ENCODE peak calls at places on chromosomes 2 and 18, in nine cellular contexts. Y is NCI-H2081; A is NCI-H82; U is AG09309; V is Daoy; S is upper lobe of right lung; T is stimulated activated naive B cell treated with anti-CD40 and anti-IgM and Interleukin-4, amounts not matched to agents 10 μg/mL and 1 μg/mL and 100 μg/mL, for 72 hours; G is HepG2; K is effector CD4-positive, alpha-beta T cell. C is an unnamed sample.
A peak's percentile ranks its signal among the peaks of the same experiment; 100 is the strongest.

GRCh38 chr2:23351388-23352141 is 33.4 kb upstream of the KLHL29 start:
- DNase-seq in Y (no peak), A (peak; percentile 55), U (peak; percentile 16), V (peak; percentile 90), S (peak; percentile 90), T (peak; percentile 41), G (peak; percentile 37), K (no peak), C (peak; percentile 32)

GRCh38 chr2:27320958-27321543 is 1.8 kb downstream of the MPV17 start:
- DNase-seq in Y (peak; percentile 8), A (peak; percentile 72), U (peak; percentile 97), V (peak; percentile 99), S (peak; percentile 76), T (no peak), G (peak; percentile 99), K (no peak), C (no peak)

GRCh38 chr18:56489901-56490300 is 148.5 kb downstream of the TXNL1 start:
- DNase-seq in Y (no peak), A (no peak), U (no peak), V (no peak), S (no peak), T (no peak), G (no peak), K (no peak), C (no peak)

GRCh38 chr2:76599732-76600368 is 889.1 kb upstream of the GCFC2 start:
- DNase-seq in Y (peak; percentile 89), A (peak; percentile 95), U (no peak), V (peak; percentile 64), S (no peak), T (peak; percentile 8), G (peak; percentile 93), K (no peak), C (no peak)

GRCh38 chr2:109728809-109729208 is 65.3 kb upstream of the RGPD5 start:
- DNase-seq in Y (no peak), A (peak; percentile 90), U (no peak), V (no peak), S (no peak), T (no peak), G (no peak), K (no peak), C (no peak)

GRCh38 chr2:201440182-201440581 is 11.1 kb downstream of the TRAK2 start:
- DNase-seq in Y (peak; percentile 68), A (peak; percentile 41), U (no peak), V (no peak), S (no peak), T (no peak), G (peak; percentile 77), K (no peak), C (no peak)

GRCh38 chr18:76345901-76346300 is 149.1 kb downstream of the ZNF516 start:
- DNase-seq in Y (no peak), A (no peak), U (no peak), V (no peak), S (no peak), T (no peak), G (no peak), K (no peak), C (no peak)

GRCh38 chr18:23307567-23308295 is 145.4 kb upstream of the RIOK3 start:
- DNase-seq in Y (no peak), A (no peak), U (no peak), V (peak; percentile 73), S (no peak), T (no peak), G (no peak), K (no peak), C (no peak)

GRCh38 chr2:218293715-218294429 is 1.6 kb upstream of the TMBIM1 start:
- DNase-seq in Y (no peak), A (no peak), U (no peak), V (no peak), S (no peak), T (no peak), G (no peak), K (no peak), C (no peak)

GRCh38 chr18:37395138-37395537 is 170.5 kb downstream of the CELF4 start:
- DNase-seq in Y (no peak), A (no peak), U (no peak), V (no peak), S (no peak), T (no peak), G (no peak), K (no peak), C (no peak)